ENCODE peak calls at places on chromosomes 1 and 21, in four cellular contexts. I is PC-9, E is T1000, R is fibroblast of mammary gland. H is an unnamed sample.

GRCh38 chr21:36516271-36516670 is 36.3 kb upstream of the CLDN14 start:
- DNase-seq in I (no peak), E (no peak), R (peak), H (no peak)

GRCh38 chr1:17635811-17636210 is 96.3 kb downstream of the ARHGEF10L start:
- DNase-seq in I (no peak), E (no peak), R (no peak), H (no peak)

GRCh38 chr1:18962121-18962721 is 5.7 kb upstream of the IFFO2 start:
- DNase-seq in I (no peak), E (no peak), R (peak), H (no peak)

GRCh38 chr21:8991968-8992621 is 1529.3 kb upstream of the TPTE start:
- DNase-seq in I (peak), E (no peak), R (no peak), H (no peak)

GRCh38 chr1:230176871-230177411 is 109.9 kb downstream of the GALNT2 start:
- DNase-seq in I (no peak), E (no peak), R (peak), H (no peak)

GRCh38 chr21:16587671-16588379 is 858.0 kb downstream of the USP25 start:
- DNase-seq in I (peak), E (no peak), R (peak), H (no peak)

GRCh38 chr21:33844104-33844889 is 71.3 kb downstream of the ATP5PO start:
- DNase-seq in I (no peak), E (no peak), R (no peak), H (no peak)

GRCh38 chr1:211695135-211695816 is 19.9 kb upstream of the NEK2 start:
- DNase-seq in I (no peak), E (no peak), R (no peak), H (no peak)

GRCh38 chr1:9653783-9654517 is 2.4 kb downstream of the PIK3CD start:
- DNase-seq in I (no peak), E (no peak), R (no peak), H (no peak)